ENCODE peak calls at places on chromosomes 12 and 14, in five cellular contexts. B is CD8-positive, alpha-beta T cell; I is OCI-LY7; P is tibial artery; J is A549. C is an unnamed sample. For H3K4me1, the result is how much of the 10 kb centered on the place peaks cover.

GRCh38 chr12:56834886-56835285 is 71.8 kb downstream of the HSD17B6 start:
- DNase-seq in B (no peak), J (no peak), P (no peak), I (no peak), C (no peak)

GRCh38 chr14:50875359-50876090 is 3.7 kb downstream of the ABHD12B start:
- DNase-seq in I (peak), B (peak), P (no peak), J (no peak), C (no peak)

GRCh38 chr12:52400906-52401305 is 5.2 kb downstream of the KRT82 start:
- DNase-seq in I (no peak), J (no peak), B (no peak), P (no peak), C (no peak)

GRCh38 chr12:95322335-95322734 is 104.7 kb downstream of the VEZT start:
- DNase-seq in J (no peak), B (no peak), I (no peak), P (no peak), C (no peak)

GRCh38 chr14:38868415-38869290 is 234.4 kb downstream of the SEC23A start:
- DNase-seq in B (no peak), I (no peak), P (no peak), J (no peak), C (no peak)

GRCh38 chr12:62435337-62436163 is 31.1 kb upstream of the MON2 start:
- DNase-seq in P (peak), J (peak), I (peak), B (peak), C (peak)

GRCh38 chr14:99242238-99242637 is 29.8 kb downstream of the BCL11B start:
- DNase-seq in B (no peak), P (no peak), I (no peak), J (no peak), C (no peak)

GRCh38 chr14:95255487-95255886 is 64.2 kb downstream of the CLMN start:
- DNase-seq in J (peak), P (peak), B (no peak), I (peak), C (peak)

GRCh38 chr12:131044136-131044535 is 90.4 kb downstream of the ADGRD1 start:
- DNase-seq in P (no peak), I (no peak), J (no peak), B (no peak), C (no peak)

GRCh38 chr12:96121271-96121711 is 72.9 kb upstream of the ELK3 start:
- DNase-seq in B (no peak), J (no peak), P (no peak), I (no peak), C (peak)

GRCh38 chr12:11771356-11771755 is 121.9 kb downstream of the ETV6 start:
- DNase-seq in P (no peak), I (no peak), B (no peak), J (no peak), C (peak)

GRCh38 chr12:65539062-65539461 is 260.6 kb downstream of the MSRB3 start:
- DNase-seq in I (no peak), J (no peak), P (no peak), B (no peak), C (no peak)

DNA sequence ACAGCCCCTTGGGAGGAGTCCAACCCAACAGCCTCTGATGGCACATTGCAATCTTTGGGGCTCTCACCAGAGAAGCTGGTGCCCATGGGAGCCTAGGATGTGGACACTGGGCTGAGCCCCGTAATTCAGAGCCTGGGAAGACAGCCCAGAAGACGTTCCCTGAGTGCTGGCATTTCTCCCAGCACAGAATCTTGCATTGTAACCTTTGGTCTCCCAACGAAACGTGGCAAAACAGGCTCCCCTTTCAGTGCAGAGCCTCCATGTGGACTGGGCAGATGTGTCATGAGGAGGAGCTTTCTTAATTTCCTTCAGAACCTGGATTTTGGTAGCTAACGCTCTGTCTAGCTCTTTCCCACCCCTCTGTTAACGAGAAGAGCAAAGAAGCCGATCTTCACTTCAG is 26.3 kb downstream of the BATF start:
- DNase-seq in I (no peak), P (peak), B (no peak), J (no peak), C (peak)
- H3K4me1 ChIP-seq in I (under half), P (under half), B (under half), J (under half), C (under half)

GRCh38 chr12:124453419-124454351 is 113.7 kb downstream of the NCOR2 start:
- DNase-seq in J (peak), P (peak), B (peak), I (peak), C (peak)
- H3K4me1 ChIP-seq in J (under half), P (half or more), B (half or more), I (under half), C (under half)

DNA sequence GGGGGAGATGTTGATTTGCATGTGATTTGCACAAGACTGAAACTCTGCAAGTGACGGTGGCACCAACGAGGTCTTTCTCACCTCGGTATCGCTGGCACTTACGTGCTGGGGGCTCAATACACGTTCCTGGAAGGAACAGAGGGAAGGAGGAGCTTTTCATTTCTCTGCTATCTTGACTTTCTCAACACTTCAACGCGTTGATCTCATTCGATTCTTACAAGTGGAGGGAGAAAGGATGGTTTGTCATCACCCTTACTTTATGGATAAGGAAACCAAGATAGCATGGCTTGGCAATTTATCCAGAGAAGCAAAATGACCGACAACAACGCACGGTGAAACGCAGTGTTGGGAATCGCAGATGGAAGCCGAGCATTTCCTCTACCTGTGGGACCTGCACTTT is 87.3 kb upstream of the RFLNA start:
- DNase-seq in J (no peak), I (no peak), P (no peak), B (no peak), C (peak)
- H3K4me1 ChIP-seq in J (under half), I (under half), P (under half), B (under half), C (under half)

GRCh38 chr12:64085154-64085553 is 136.9 kb downstream of the KICS2 start:
- DNase-seq in I (no peak), J (no peak), P (no peak), B (no peak), C (no peak)

GRCh38 chr12:64085996-64086395 is 136.1 kb downstream of the KICS2 start:
- DNase-seq in I (no peak), B (no peak), J (no peak), P (no peak), C (no peak)

GRCh38 chr12:64090047-64090446 is 132.0 kb downstream of the KICS2 start:
- DNase-seq in P (no peak), B (no peak), I (no peak), J (no peak), C (peak)

GRCh38 chr12:64088431-64089349 is 133.4 kb downstream of the KICS2 start:
- DNase-seq in I (no peak), B (no peak), P (peak), J (peak), C (peak)

GRCh38 chr12:64086946-64087345 is 135.2 kb downstream of the KICS2 start:
- DNase-seq in J (no peak), P (no peak), B (no peak), I (no peak), C (no peak)
- H3K4me1 ChIP-seq in J (half or more), P (under half), B (under half), I (under half), C (under half)

C was measured in cardiac muscle cell.